ENCODE peak calls at places on chromosome 2, in four cellular contexts. V is HepG2, W is H1, R is GM12878. K is an unnamed sample. For H3K4me1, the result is how much of the 10 kb centered on the place peaks cover.

GRCh38 chr2:98866033-98866432 is 70.0 kb downstream of the CRACDL start:
- DNase-seq in R (no peak), V (no peak), W (no peak), K (no peak)

GRCh38 chr2:222440670-222441422 is 16.5 kb downstream of the SGPP2 start:
- DNase-seq in R (no peak), W (no peak), V (peak), K (no peak)

GRCh38 chr2:231611273-231612198 is 18.9 kb downstream of the TEX44 start:
- DNase-seq in V (peak), W (no peak), R (no peak), K (peak)

GRCh38 chr2:174063492-174064092 is 98.4 kb upstream of the SP3 start:
- DNase-seq in W (no peak), R (no peak), V (no peak), K (no peak)

GRCh38 chr2:235689427-235689853 is 195.6 kb downstream of the AGAP1 start:
- DNase-seq in W (no peak), V (no peak), R (no peak), K (no peak)

GRCh38 chr2:128603411-128603924 is 284.8 kb upstream of the HS6ST1 start:
- DNase-seq in W (no peak), R (no peak), V (no peak), K (no peak)

GRCh38 chr2:28663359-28663758 is 88.3 kb upstream of the PPP1CB start:
- DNase-seq in R (no peak), V (peak), W (no peak), K (no peak)

GRCh38 chr2:8405334-8405733 is 276.5 kb upstream of the ID2 start:
- DNase-seq in W (no peak), R (no peak), V (no peak), K (no peak)

GRCh38 chr2:129469881-129470280 is 509.6 kb upstream of the RAB6C start:
- DNase-seq in V (no peak), R (no peak), W (no peak), K (no peak)

GRCh38 chr2:117960231-117960630 is 53.6 kb downstream of the CCDC93 start:
- DNase-seq in W (no peak), V (no peak), R (no peak), K (no peak)

GRCh38 chr2:232522014-232522854 is 2.0 kb downstream of the PRSS56 start:
- DNase-seq in W (no peak), R (no peak), V (no peak), K (no peak)

GRCh38 chr2:216404010-216404618 is 8.2 kb upstream of the SMARCAL1 start:
- DNase-seq in R (no peak), W (no peak), V (peak), K (no peak)

GRCh38 chr2:24919977-24920812 is at the start of gene ADCY3:
- DNase-seq in R (no peak), W (no peak), V (no peak), K (no peak)

GRCh38 chr2:145184741-145185671 is 665.1 kb upstream of the ZEB2 start:
- DNase-seq in V (no peak), W (no peak), R (no peak), K (no peak)

GRCh38 chr2:177245010-177245422 is 19.5 kb downstream of the NFE2L2 start:
- DNase-seq in W (peak), V (no peak), R (no peak), K (peak)

GRCh38 chr2:63425079-63425416 is 163.2 kb downstream of the WDPCP start:
- DNase-seq in V (no peak), R (no peak), W (no peak), K (no peak)

GRCh38 chr2:63424329-63425078 is 163.8 kb downstream of the WDPCP start:
- DNase-seq in V (peak), W (peak), R (no peak), K (peak)

GRCh38 chr2:63425606-63426005 is 162.7 kb downstream of the WDPCP start:
- DNase-seq in W (no peak), R (no peak), V (no peak), K (no peak)
- TF ChIP-seq YY1 in W (no peak), R (no peak), V (no peak), K (no peak)

DNA sequence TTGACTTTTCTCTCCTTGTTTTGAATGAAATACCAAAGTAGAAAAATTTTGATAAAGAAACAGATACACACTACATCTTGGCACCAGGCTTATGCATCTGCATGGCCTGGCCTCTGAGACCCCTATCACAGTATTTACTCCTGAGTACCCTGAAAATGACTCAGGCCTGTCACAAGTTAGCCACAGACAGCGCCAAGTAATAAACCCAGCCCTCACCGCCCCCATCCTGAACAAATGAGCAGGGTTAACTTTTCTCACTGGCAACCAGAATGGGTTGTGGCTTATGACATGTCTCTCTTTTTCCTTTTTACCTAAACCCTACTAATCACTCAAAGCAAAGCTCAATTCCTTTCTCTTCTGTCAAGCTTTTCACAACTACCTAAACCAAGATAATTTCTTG is 35.3 kb downstream of the SPRED2 start:
- DNase-seq in W (no peak), R (no peak), V (no peak), K (no peak)
- TF ChIP-seq SUZ12 in W (no peak), R (no peak), V (no peak), K (no peak)

GRCh38 chr2:169106125-169106524 is 36.8 kb downstream of the DHRS9 start:
- DNase-seq in W (no peak), R (no peak), V (no peak), K (no peak)

GRCh38 chr2:169107645-169108044 is 38.3 kb downstream of the DHRS9 start:
- DNase-seq in R (no peak), V (no peak), W (no peak), K (no peak)

GRCh38 chr2:169108098-169108884 is 38.9 kb downstream of the DHRS9 start:
- DNase-seq in R (no peak), W (no peak), V (no peak), K (no peak)

GRCh38 chr2:169105433-169105832 is 36.1 kb downstream of the DHRS9 start:
- DNase-seq in W (no peak), V (no peak), R (no peak), K (no peak)

DNA sequence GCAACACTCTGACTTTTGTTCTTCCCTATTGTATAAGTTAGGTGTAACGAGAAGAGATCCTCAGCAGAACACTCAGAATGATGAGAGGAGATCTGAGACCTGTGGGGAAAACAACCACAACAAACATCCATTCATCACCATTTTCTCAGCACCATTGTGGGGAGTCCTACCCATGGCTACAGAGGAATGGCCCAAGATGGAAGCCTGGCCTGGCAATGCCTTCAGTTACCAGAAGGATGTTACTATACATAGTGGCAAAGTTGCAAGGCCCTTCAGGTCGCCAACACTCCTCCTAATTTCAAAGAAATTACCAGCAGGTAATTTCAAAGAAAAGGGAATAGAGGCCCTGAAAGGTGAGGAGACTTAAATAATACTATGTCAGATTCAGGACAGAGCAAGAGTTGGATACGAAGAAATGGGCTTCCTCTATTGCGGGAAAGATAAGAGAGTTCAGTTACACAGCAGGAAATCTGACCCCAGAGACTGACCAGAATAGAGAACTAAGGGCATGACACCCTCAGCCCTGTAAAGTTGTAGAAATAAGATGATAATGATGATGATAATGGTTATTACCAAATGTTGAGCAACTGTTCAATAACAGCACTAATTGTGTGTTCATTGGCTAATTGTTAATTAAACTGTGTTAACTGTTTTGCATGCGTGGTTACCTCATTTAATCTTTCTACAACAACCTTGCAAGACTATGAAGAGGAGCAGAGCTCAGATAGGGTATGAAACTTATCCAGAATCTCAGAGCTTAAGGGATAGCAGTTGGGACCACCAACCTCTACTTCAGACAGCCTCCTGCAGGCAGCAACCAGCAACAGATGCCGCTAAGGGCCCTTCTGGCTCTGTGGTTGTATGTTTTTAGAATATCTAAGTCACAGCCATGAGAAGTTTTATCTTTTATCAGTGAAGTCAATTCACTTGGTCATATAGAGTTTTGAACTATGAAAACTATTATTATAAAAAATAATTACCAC is 37.5 kb downstream of the DHRS9 start:
- DNase-seq in W (no peak), R (no peak), V (no peak), K (no peak)
- H3K4me1 ChIP-seq in W (under half), R (under half), V (under half), K (under half)

GRCh38 chr2:23568257-23569190 is 183.5 kb downstream of the KLHL29 start:
- DNase-seq in V (no peak), W (no peak), R (no peak), K (no peak)

GRCh38 chr2:23569761-23570383 is 184.9 kb downstream of the KLHL29 start:
- DNase-seq in R (no peak), W (no peak), V (no peak), K (no peak)

GRCh38 chr2:23571066-23571465 is 186.1 kb downstream of the KLHL29 start:
- DNase-seq in R (no peak), W (no peak), V (no peak), K (no peak)

GRCh38 chr2:23574919-23575654 is 190.1 kb downstream of the KLHL29 start:
- DNase-seq in V (no peak), R (no peak), W (peak), K (no peak)

DNA sequence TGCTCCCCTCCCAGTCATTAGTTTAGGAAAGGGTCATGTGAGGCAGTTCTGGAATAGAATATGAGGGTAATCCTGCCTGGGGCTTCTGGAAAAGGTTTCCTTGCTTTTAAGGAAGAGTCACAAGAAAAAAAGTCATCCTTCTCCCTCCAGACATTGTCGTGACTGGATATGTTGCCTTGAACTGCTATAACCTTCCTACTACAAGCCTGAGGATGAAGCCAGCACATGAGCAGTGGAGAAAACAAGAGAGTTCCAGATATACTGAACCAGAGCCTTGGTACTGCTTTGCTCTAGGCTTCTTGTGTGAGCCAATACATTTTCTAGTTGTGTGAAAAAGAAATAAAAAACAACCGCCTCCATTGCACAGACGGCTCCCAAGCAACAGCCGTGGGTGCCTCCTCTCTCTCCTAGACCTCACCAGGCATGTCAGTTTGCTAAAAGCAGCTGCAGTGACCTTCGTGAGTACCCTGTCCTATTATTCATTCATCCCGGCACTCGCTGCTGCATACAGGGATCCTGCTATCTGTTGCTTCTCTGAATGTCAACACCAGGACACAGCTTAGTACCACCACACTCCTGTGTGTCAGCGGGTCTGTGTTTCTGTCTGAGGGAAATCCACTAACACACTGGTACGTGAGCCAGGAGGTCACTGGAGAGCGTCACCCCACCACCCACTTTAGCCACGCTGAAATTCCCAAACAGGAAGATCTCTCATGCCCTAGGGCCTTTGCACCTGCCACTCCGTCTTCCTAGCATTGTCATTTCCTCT is 186.7 kb downstream of the KLHL29 start:
- DNase-seq in R (no peak), W (no peak), V (no peak), K (no peak)
- TF ChIP-seq YY1 in R (no peak), W (no peak), V (no peak), K (no peak)

DNA sequence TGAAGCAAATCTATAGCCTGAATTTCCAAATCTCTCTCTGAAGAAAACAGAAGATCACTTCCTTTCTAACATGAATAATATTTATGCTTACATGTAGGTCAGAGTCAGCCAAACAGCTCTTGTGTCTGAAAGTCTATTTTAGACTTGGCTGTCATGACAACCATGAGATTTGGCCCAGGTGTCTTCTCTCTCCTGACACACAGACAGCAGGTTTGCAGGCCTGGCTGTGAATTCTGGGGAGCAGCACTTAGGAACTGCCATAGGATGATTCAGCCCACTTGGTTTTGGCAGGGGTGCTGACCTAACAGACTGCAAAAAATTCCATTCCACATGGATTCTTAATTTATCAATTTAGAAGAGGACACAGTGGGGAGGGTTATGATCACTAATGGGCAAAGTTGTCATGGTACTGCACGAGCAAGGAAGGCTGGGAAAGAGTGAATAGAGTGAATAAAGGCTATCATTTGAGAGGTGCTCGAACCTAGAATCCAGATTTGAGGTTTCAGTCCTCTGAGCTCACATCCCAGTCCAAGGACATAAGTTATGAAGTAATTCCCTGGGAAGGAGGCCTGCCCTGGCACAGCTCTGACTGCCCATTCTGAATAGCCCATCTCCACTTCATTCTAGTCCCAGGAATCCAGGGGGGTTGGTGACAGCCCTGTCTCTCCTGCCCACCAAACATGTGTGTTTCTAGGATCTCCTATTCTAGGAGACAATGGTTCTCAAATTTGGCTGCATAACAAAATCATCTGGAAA is 453.9 kb upstream of the TRIB2 start:
- DNase-seq in W (no peak), R (no peak), V (no peak), K (no peak)
- TF ChIP-seq SUZ12 in W (no peak), R (no peak), V (no peak), K (no peak)

K was measured in NT2/D1.